ENCODE peak calls at places on chromosome 3, in five cellular contexts. F is SK-N-MC, Q is kidney, I is Calu3, Z is PC-9. D is an unnamed sample.

GRCh38 chr3:37114251-37115145 is 59.9 kb downstream of the LRRFIP2 start:
- DNase-seq in I (no peak), F (no peak), Z (no peak), Q (no peak), D (no peak)

GRCh38 chr3:11832964-11833621 is 13.6 kb downstream of the TAMM41 start:
- DNase-seq in F (no peak), Z (no peak), Q (no peak), I (no peak), D (peak; percentile 12)

GRCh38 chr3:12898980-12899755 is 57.8 kb upstream of the RPL32 start:
- DNase-seq in F (no peak), Z (no peak), Q (peak; percentile 68), I (no peak), D (no peak)

GRCh38 chr3:165532851-165533250 is 304.4 kb downstream of the BCHE start:
- DNase-seq in F (no peak), I (no peak), Q (no peak), Z (peak; percentile 49), D (peak; percentile 97)

GRCh38 chr3:61627768-61628185 is 66.4 kb downstream of the PTPRG start:
- DNase-seq in Z (peak; percentile 76), I (no peak), F (no peak), Q (no peak), D (no peak)

GRCh38 chr3:149815728-149816127 is 2.7 kb downstream of the RNF13 start:
- DNase-seq in Z (no peak), F (no peak), Q (no peak), I (no peak), D (no peak)

GRCh38 chr3:21390136-21390535 is 360.9 kb downstream of the ZNF385D start:
- DNase-seq in F (no peak), Q (no peak), I (no peak), Z (no peak), D (no peak)

GRCh38 chr3:123997543-123997942 is 5.6 kb upstream of the ROPN1 start:
- DNase-seq in F (no peak), Q (no peak), I (no peak), Z (no peak), D (no peak)

GRCh38 chr3:13004376-13004775 is 68.9 kb downstream of the IQSEC1 start:
- DNase-seq in F (no peak), I (no peak), Z (peak; percentile 74), Q (no peak), D (no peak)

D was measured in G401.